ENCODE peak calls at places on chromosomes 13 and 19, in ten cellular contexts. One of them, this sample, is unnamed.

GRCh38 chr19:2462635-2463421 is 6.1 kb upstream of the LMNB2 start:
- DNase-seq in activated T-helper 2 cell treated with anti-CD3 and anti-CD28 coated beads, Interferon-gamma antibody, Interleukin-2, Interleukin-4, amounts not matched to agents 10 μg/mL and 5 μg/mL and 100 μg/mL, durations not matched to agents 14 hours and 24 hours and 36 hours: no peak
- DNase-seq in GM12865: no peak
- DNase-seq in uterus: peak
- DNase-seq in H7: peak
- DNase-seq in tibial nerve: peak
- DNase-seq in substantia nigra: peak
- DNase-seq in activated CD4-positive, alpha-beta T cell treated with anti-CD3 and anti-CD28 coated beads for 4 hours: no peak
- DNase-seq in GM04504: peak
- DNase-seq in T-helper 9 cell: no peak
- DNase-seq in this sample: no peak

GRCh38 chr13:95160112-95160906 is 140.9 kb downstream of the ABCC4 start:
- DNase-seq in tibial nerve: no peak
- DNase-seq in activated CD4-positive, alpha-beta T cell treated with anti-CD3 and anti-CD28 coated beads for 4 hours: no peak
- DNase-seq in H7: no peak
- DNase-seq in substantia nigra: no peak
- DNase-seq in activated T-helper 2 cell treated with anti-CD3 and anti-CD28 coated beads, Interferon-gamma antibody, Interleukin-2, Interleukin-4, amounts not matched to agents 10 μg/mL and 5 μg/mL and 100 μg/mL, durations not matched to agents 14 hours and 24 hours and 36 hours: no peak
- DNase-seq in uterus: no peak
- DNase-seq in T-helper 9 cell: no peak
- DNase-seq in GM12865: no peak
- DNase-seq in GM04504: no peak
- DNase-seq in this sample: no peak

GRCh38 chr19:43524922-43525835 is 1.8 kb downstream of the ETHE1 start:
- DNase-seq in GM12865: peak
- DNase-seq in activated T-helper 2 cell treated with anti-CD3 and anti-CD28 coated beads, Interferon-gamma antibody, Interleukin-2, Interleukin-4, amounts not matched to agents 10 μg/mL and 5 μg/mL and 100 μg/mL, durations not matched to agents 14 hours and 24 hours and 36 hours: no peak
- DNase-seq in uterus: peak
- DNase-seq in substantia nigra: no peak
- DNase-seq in T-helper 9 cell: peak
- DNase-seq in activated CD4-positive, alpha-beta T cell treated with anti-CD3 and anti-CD28 coated beads for 4 hours: peak
- DNase-seq in H7: peak
- DNase-seq in tibial nerve: peak
- DNase-seq in GM04504: no peak
- DNase-seq in this sample: no peak

GRCh38 chr13:59834801-59835200 is 328.9 kb downstream of the DIAPH3 start:
- DNase-seq in H7: no peak
- DNase-seq in T-helper 9 cell: no peak
- DNase-seq in tibial nerve: no peak
- DNase-seq in activated CD4-positive, alpha-beta T cell treated with anti-CD3 and anti-CD28 coated beads for 4 hours: no peak
- DNase-seq in uterus: no peak
- DNase-seq in GM12865: no peak
- DNase-seq in GM04504: peak
- DNase-seq in substantia nigra: no peak
- DNase-seq in activated T-helper 2 cell treated with anti-CD3 and anti-CD28 coated beads, Interferon-gamma antibody, Interleukin-2, Interleukin-4, amounts not matched to agents 10 μg/mL and 5 μg/mL and 100 μg/mL, durations not matched to agents 14 hours and 24 hours and 36 hours: no peak
- DNase-seq in this sample: no peak

GRCh38 chr13:31310781-31311180 is 111.0 kb downstream of the B3GLCT start:
- DNase-seq in GM04504: no peak
- DNase-seq in substantia nigra: no peak
- DNase-seq in tibial nerve: no peak
- DNase-seq in GM12865: no peak
- DNase-seq in uterus: no peak
- DNase-seq in T-helper 9 cell: no peak
- DNase-seq in H7: no peak
- DNase-seq in activated T-helper 2 cell treated with anti-CD3 and anti-CD28 coated beads, Interferon-gamma antibody, Interleukin-2, Interleukin-4, amounts not matched to agents 10 μg/mL and 5 μg/mL and 100 μg/mL, durations not matched to agents 14 hours and 24 hours and 36 hours: no peak
- DNase-seq in activated CD4-positive, alpha-beta T cell treated with anti-CD3 and anti-CD28 coated beads for 4 hours: no peak
- DNase-seq in this sample: no peak

GRCh38 chr19:11597202-11598102 is at the start of gene ZNF627:
- DNase-seq in activated T-helper 2 cell treated with anti-CD3 and anti-CD28 coated beads, Interferon-gamma antibody, Interleukin-2, Interleukin-4, amounts not matched to agents 10 μg/mL and 5 μg/mL and 100 μg/mL, durations not matched to agents 14 hours and 24 hours and 36 hours: peak
- DNase-seq in H7: peak
- DNase-seq in uterus: peak
- DNase-seq in GM12865: peak
- DNase-seq in substantia nigra: peak
- DNase-seq in tibial nerve: peak
- DNase-seq in GM04504: peak
- DNase-seq in T-helper 9 cell: peak
- DNase-seq in activated CD4-positive, alpha-beta T cell treated with anti-CD3 and anti-CD28 coated beads for 4 hours: peak
- DNase-seq in this sample: peak

GRCh38 chr13:95463516-95463915 is 89.0 kb upstream of the CLDN10 start:
- DNase-seq in H7: no peak
- DNase-seq in activated T-helper 2 cell treated with anti-CD3 and anti-CD28 coated beads, Interferon-gamma antibody, Interleukin-2, Interleukin-4, amounts not matched to agents 10 μg/mL and 5 μg/mL and 100 μg/mL, durations not matched to agents 14 hours and 24 hours and 36 hours: no peak
- DNase-seq in GM04504: no peak
- DNase-seq in GM12865: peak
- DNase-seq in substantia nigra: no peak
- DNase-seq in activated CD4-positive, alpha-beta T cell treated with anti-CD3 and anti-CD28 coated beads for 4 hours: no peak
- DNase-seq in T-helper 9 cell: no peak
- DNase-seq in tibial nerve: no peak
- DNase-seq in uterus: no peak
- DNase-seq in this sample: no peak

GRCh38 chr19:49395581-49396407 is 7.7 kb downstream of the KASH5 start:
- DNase-seq in activated CD4-positive, alpha-beta T cell treated with anti-CD3 and anti-CD28 coated beads for 4 hours: no peak
- DNase-seq in H7: peak
- DNase-seq in uterus: no peak
- DNase-seq in GM04504: no peak
- DNase-seq in tibial nerve: no peak
- DNase-seq in GM12865: peak
- DNase-seq in activated T-helper 2 cell treated with anti-CD3 and anti-CD28 coated beads, Interferon-gamma antibody, Interleukin-2, Interleukin-4, amounts not matched to agents 10 μg/mL and 5 μg/mL and 100 μg/mL, durations not matched to agents 14 hours and 24 hours and 36 hours: no peak
- DNase-seq in T-helper 9 cell: no peak
- DNase-seq in substantia nigra: no peak
- DNase-seq in this sample: no peak

GRCh38 chr13:66329988-66330429 is 900.1 kb downstream of the PCDH9 start:
- DNase-seq in H7: no peak
- DNase-seq in GM12865: no peak
- DNase-seq in tibial nerve: no peak
- DNase-seq in activated CD4-positive, alpha-beta T cell treated with anti-CD3 and anti-CD28 coated beads for 4 hours: no peak
- DNase-seq in activated T-helper 2 cell treated with anti-CD3 and anti-CD28 coated beads, Interferon-gamma antibody, Interleukin-2, Interleukin-4, amounts not matched to agents 10 μg/mL and 5 μg/mL and 100 μg/mL, durations not matched to agents 14 hours and 24 hours and 36 hours: no peak
- DNase-seq in uterus: no peak
- DNase-seq in GM04504: no peak
- DNase-seq in T-helper 9 cell: no peak
- DNase-seq in substantia nigra: no peak
- DNase-seq in this sample: no peak

GRCh38 chr19:49167857-49168409 is 10.3 kb downstream of the TRPM4 start:
- DNase-seq in activated T-helper 2 cell treated with anti-CD3 and anti-CD28 coated beads, Interferon-gamma antibody, Interleukin-2, Interleukin-4, amounts not matched to agents 10 μg/mL and 5 μg/mL and 100 μg/mL, durations not matched to agents 14 hours and 24 hours and 36 hours: no peak
- DNase-seq in T-helper 9 cell: no peak
- DNase-seq in substantia nigra: no peak
- DNase-seq in activated CD4-positive, alpha-beta T cell treated with anti-CD3 and anti-CD28 coated beads for 4 hours: no peak
- DNase-seq in GM04504: no peak
- DNase-seq in uterus: no peak
- DNase-seq in H7: peak
- DNase-seq in GM12865: no peak
- DNase-seq in tibial nerve: no peak
- DNase-seq in this sample: no peak

GRCh38 chr19:48342841-48343540 is 17.6 kb downstream of the EMP3 start:
- DNase-seq in GM04504: no peak
- DNase-seq in T-helper 9 cell: no peak
- DNase-seq in substantia nigra: no peak
- DNase-seq in tibial nerve: no peak
- DNase-seq in activated CD4-positive, alpha-beta T cell treated with anti-CD3 and anti-CD28 coated beads for 4 hours: no peak
- DNase-seq in uterus: no peak
- DNase-seq in H7: peak
- DNase-seq in activated T-helper 2 cell treated with anti-CD3 and anti-CD28 coated beads, Interferon-gamma antibody, Interleukin-2, Interleukin-4, amounts not matched to agents 10 μg/mL and 5 μg/mL and 100 μg/mL, durations not matched to agents 14 hours and 24 hours and 36 hours: no peak
- DNase-seq in GM12865: no peak
- DNase-seq in this sample: no peak

GRCh38 chr19:932647-933552 is 7.1 kb downstream of the ARID3A start:
- DNase-seq in GM04504: peak
- DNase-seq in activated T-helper 2 cell treated with anti-CD3 and anti-CD28 coated beads, Interferon-gamma antibody, Interleukin-2, Interleukin-4, amounts not matched to agents 10 μg/mL and 5 μg/mL and 100 μg/mL, durations not matched to agents 14 hours and 24 hours and 36 hours: no peak
- DNase-seq in activated CD4-positive, alpha-beta T cell treated with anti-CD3 and anti-CD28 coated beads for 4 hours: peak
- DNase-seq in H7: peak
- DNase-seq in T-helper 9 cell: no peak
- DNase-seq in GM12865: peak
- DNase-seq in substantia nigra: no peak
- DNase-seq in tibial nerve: peak
- DNase-seq in uterus: peak
- DNase-seq in this sample: no peak

GRCh38 chr13:113746143-113746525 is 12.9 kb upstream of the TMEM255B start:
- DNase-seq in T-helper 9 cell: no peak
- DNase-seq in uterus: no peak
- DNase-seq in H7: no peak
- DNase-seq in tibial nerve: no peak
- DNase-seq in substantia nigra: no peak
- DNase-seq in activated T-helper 2 cell treated with anti-CD3 and anti-CD28 coated beads, Interferon-gamma antibody, Interleukin-2, Interleukin-4, amounts not matched to agents 10 μg/mL and 5 μg/mL and 100 μg/mL, durations not matched to agents 14 hours and 24 hours and 36 hours: no peak
- DNase-seq in GM04504: no peak
- DNase-seq in GM12865: no peak
- DNase-seq in activated CD4-positive, alpha-beta T cell treated with anti-CD3 and anti-CD28 coated beads for 4 hours: no peak
- DNase-seq in this sample: no peak

GRCh38 chr13:80161219-80161618 is 179.7 kb downstream of the SPRY2 start:
- DNase-seq in activated T-helper 2 cell treated with anti-CD3 and anti-CD28 coated beads, Interferon-gamma antibody, Interleukin-2, Interleukin-4, amounts not matched to agents 10 μg/mL and 5 μg/mL and 100 μg/mL, durations not matched to agents 14 hours and 24 hours and 36 hours: no peak
- DNase-seq in H7: no peak
- DNase-seq in GM04504: no peak
- DNase-seq in substantia nigra: no peak
- DNase-seq in tibial nerve: no peak
- DNase-seq in uterus: no peak
- DNase-seq in GM12865: peak
- DNase-seq in activated CD4-positive, alpha-beta T cell treated with anti-CD3 and anti-CD28 coated beads for 4 hours: no peak
- DNase-seq in T-helper 9 cell: no peak
- DNase-seq in this sample: no peak

GRCh38 chr13:106796280-106797047 is 228.5 kb upstream of the ARGLU1 start:
- DNase-seq in substantia nigra: no peak
- DNase-seq in GM04504: no peak
- DNase-seq in activated T-helper 2 cell treated with anti-CD3 and anti-CD28 coated beads, Interferon-gamma antibody, Interleukin-2, Interleukin-4, amounts not matched to agents 10 μg/mL and 5 μg/mL and 100 μg/mL, durations not matched to agents 14 hours and 24 hours and 36 hours: no peak
- DNase-seq in GM12865: no peak
- DNase-seq in uterus: no peak
- DNase-seq in T-helper 9 cell: no peak
- DNase-seq in H7: peak
- DNase-seq in tibial nerve: no peak
- DNase-seq in activated CD4-positive, alpha-beta T cell treated with anti-CD3 and anti-CD28 coated beads for 4 hours: no peak
- DNase-seq in this sample: no peak

GRCh38 chr19:1259206-1259872 is 9.8 kb upstream of the CIRBP start:
- DNase-seq in uterus: peak
- DNase-seq in substantia nigra: no peak
- DNase-seq in GM12865: peak
- DNase-seq in tibial nerve: no peak
- DNase-seq in activated CD4-positive, alpha-beta T cell treated with anti-CD3 and anti-CD28 coated beads for 4 hours: peak
- DNase-seq in H7: peak
- DNase-seq in activated T-helper 2 cell treated with anti-CD3 and anti-CD28 coated beads, Interferon-gamma antibody, Interleukin-2, Interleukin-4, amounts not matched to agents 10 μg/mL and 5 μg/mL and 100 μg/mL, durations not matched to agents 14 hours and 24 hours and 36 hours: peak
- DNase-seq in T-helper 9 cell: peak
- DNase-seq in GM04504: no peak
- DNase-seq in this sample: no peak

GRCh38 chr19:50877338-50877737 is 4.1 kb downstream of the KLK2 start:
- DNase-seq in activated CD4-positive, alpha-beta T cell treated with anti-CD3 and anti-CD28 coated beads for 4 hours: no peak
- DNase-seq in uterus: no peak
- DNase-seq in GM04504: no peak
- DNase-seq in H7: peak
- DNase-seq in T-helper 9 cell: no peak
- DNase-seq in tibial nerve: no peak
- DNase-seq in activated T-helper 2 cell treated with anti-CD3 and anti-CD28 coated beads, Interferon-gamma antibody, Interleukin-2, Interleukin-4, amounts not matched to agents 10 μg/mL and 5 μg/mL and 100 μg/mL, durations not matched to agents 14 hours and 24 hours and 36 hours: no peak
- DNase-seq in substantia nigra: no peak
- DNase-seq in GM12865: no peak
- DNase-seq in this sample: no peak

GRCh38 chr19:33684550-33685303 is 63.0 kb downstream of the CHST8 start:
- DNase-seq in H7: peak
- DNase-seq in GM12865: no peak
- DNase-seq in GM04504: no peak
- DNase-seq in activated CD4-positive, alpha-beta T cell treated with anti-CD3 and anti-CD28 coated beads for 4 hours: no peak
- DNase-seq in T-helper 9 cell: no peak
- DNase-seq in substantia nigra: no peak
- DNase-seq in tibial nerve: no peak
- DNase-seq in activated T-helper 2 cell treated with anti-CD3 and anti-CD28 coated beads, Interferon-gamma antibody, Interleukin-2, Interleukin-4, amounts not matched to agents 10 μg/mL and 5 μg/mL and 100 μg/mL, durations not matched to agents 14 hours and 24 hours and 36 hours: no peak
- DNase-seq in uterus: no peak
- DNase-seq in this sample: no peak

GRCh38 chr19:50321831-50322230 is 7.3 kb downstream of the KCNC3 start:
- DNase-seq in tibial nerve: no peak
- DNase-seq in GM04504: no peak
- DNase-seq in activated T-helper 2 cell treated with anti-CD3 and anti-CD28 coated beads, Interferon-gamma antibody, Interleukin-2, Interleukin-4, amounts not matched to agents 10 μg/mL and 5 μg/mL and 100 μg/mL, durations not matched to agents 14 hours and 24 hours and 36 hours: no peak
- DNase-seq in H7: peak
- DNase-seq in T-helper 9 cell: no peak
- DNase-seq in substantia nigra: no peak
- DNase-seq in GM12865: no peak
- DNase-seq in activated CD4-positive, alpha-beta T cell treated with anti-CD3 and anti-CD28 coated beads for 4 hours: no peak
- DNase-seq in uterus: no peak
- DNase-seq in this sample: no peak

GRCh38 chr19:35318679-35319448 is 10.1 kb upstream of the CD22 start:
- DNase-seq in substantia nigra: peak
- DNase-seq in GM12865: no peak
- DNase-seq in H7: no peak
- DNase-seq in GM04504: peak
- DNase-seq in T-helper 9 cell: no peak
- DNase-seq in uterus: peak
- DNase-seq in activated CD4-positive, alpha-beta T cell treated with anti-CD3 and anti-CD28 coated beads for 4 hours: no peak
- DNase-seq in activated T-helper 2 cell treated with anti-CD3 and anti-CD28 coated beads, Interferon-gamma antibody, Interleukin-2, Interleukin-4, amounts not matched to agents 10 μg/mL and 5 μg/mL and 100 μg/mL, durations not matched to agents 14 hours and 24 hours and 36 hours: no peak
- DNase-seq in tibial nerve: peak
- DNase-seq in this sample: no peak

GRCh38 chr19:2294377-2295335 is 12.7 kb upstream of the PEAK3 start:
- DNase-seq in substantia nigra: no peak
- DNase-seq in T-helper 9 cell: no peak
- DNase-seq in GM12865: no peak
- DNase-seq in uterus: peak
- DNase-seq in H7: peak
- DNase-seq in activated CD4-positive, alpha-beta T cell treated with anti-CD3 and anti-CD28 coated beads for 4 hours: no peak
- DNase-seq in activated T-helper 2 cell treated with anti-CD3 and anti-CD28 coated beads, Interferon-gamma antibody, Interleukin-2, Interleukin-4, amounts not matched to agents 10 μg/mL and 5 μg/mL and 100 μg/mL, durations not matched to agents 14 hours and 24 hours and 36 hours: no peak
- DNase-seq in GM04504: peak
- DNase-seq in tibial nerve: no peak
- DNase-seq in this sample: no peak

GRCh38 chr19:40331052-40331451 is 17.1 kb downstream of the C19orf47 start:
- DNase-seq in activated T-helper 2 cell treated with anti-CD3 and anti-CD28 coated beads, Interferon-gamma antibody, Interleukin-2, Interleukin-4, amounts not matched to agents 10 μg/mL and 5 μg/mL and 100 μg/mL, durations not matched to agents 14 hours and 24 hours and 36 hours: no peak
- DNase-seq in GM12865: no peak
- DNase-seq in GM04504: no peak
- DNase-seq in H7: no peak
- DNase-seq in substantia nigra: no peak
- DNase-seq in uterus: no peak
- DNase-seq in activated CD4-positive, alpha-beta T cell treated with anti-CD3 and anti-CD28 coated beads for 4 hours: no peak
- DNase-seq in tibial nerve: no peak
- DNase-seq in T-helper 9 cell: no peak
- DNase-seq in this sample: no peak

GRCh38 chr19:51607920-51608562 is 22.2 kb downstream of the SIGLEC5 start:
- DNase-seq in GM04504: peak
- DNase-seq in activated CD4-positive, alpha-beta T cell treated with anti-CD3 and anti-CD28 coated beads for 4 hours: peak
- DNase-seq in uterus: peak
- DNase-seq in T-helper 9 cell: peak
- DNase-seq in H7: peak
- DNase-seq in activated T-helper 2 cell treated with anti-CD3 and anti-CD28 coated beads, Interferon-gamma antibody, Interleukin-2, Interleukin-4, amounts not matched to agents 10 μg/mL and 5 μg/mL and 100 μg/mL, durations not matched to agents 14 hours and 24 hours and 36 hours: peak
- DNase-seq in GM12865: peak
- DNase-seq in tibial nerve: peak
- DNase-seq in substantia nigra: no peak
- DNase-seq in this sample: no peak

This sample was measured in stimulated activated CD8-positive, alpha-beta memory T cell treated with anti-CD3 and anti-CD28 coated beads, Interleukin-4, amount 100 ng/mL, for 1 hour.